ENCODE peak calls at places on chromosomes 3 and 15, in seven cellular contexts. F is mammary epithelial cell; U is naive thymus-derived CD4-positive, alpha-beta T cell; Z is astrocyte of the spinal cord; S is ovary; B is CD8-positive, alpha-beta T cell; D is fibroblast of mammary gland. I is an unnamed sample.

GRCh38 chr15:69578792-69579587 is 126.4 kb downstream of the RPLP1 start:
- DNase-seq in F (peak; percentile 21), U (no peak), Z (no peak), S (no peak), B (no peak), D (no peak), I (no peak)

GRCh38 chr15:29083858-29084257 is 185.8 kb downstream of the NSMCE3 start:
- DNase-seq in F (no peak), U (no peak), Z (no peak), S (no peak), B (no peak), D (no peak), I (no peak)

GRCh38 chr3:190424478-190425439 is 24.9 kb downstream of the TMEM207 start:
- DNase-seq in F (peak; percentile 73), U (peak; percentile 2), Z (peak; percentile 70), S (peak; percentile 62), B (peak; percentile 17), D (peak; percentile 82), I (peak; percentile 18)

GRCh38 chr15:22810033-22810734 is 23.7 kb downstream of the NIPA1 start:
- DNase-seq in F (no peak), U (no peak), Z (no peak), S (no peak), B (no peak), D (no peak), I (no peak)

GRCh38 chr3:178352300-178353021 is 183.8 kb upstream of the KCNMB2 start:
- DNase-seq in F (peak; percentile 25), U (no peak), Z (peak; percentile 84), S (no peak), B (no peak), D (peak; percentile 86), I (peak; percentile 67)

GRCh38 chr3:178043084-178043483 is 493.2 kb upstream of the KCNMB2 start:
- DNase-seq in F (no peak), U (no peak), Z (no peak), S (no peak), B (no peak), D (peak; percentile 11), I (no peak)

GRCh38 chr15:29671308-29671981 is 150.8 kb downstream of the TJP1 start:
- DNase-seq in F (no peak), U (no peak), Z (peak; percentile 91), S (no peak), B (no peak), D (peak; percentile 89), I (peak; percentile 69)

GRCh38 chr3:72848703-72849081 is 447 bp upstream of the SHQ1 start:
- DNase-seq in F (no peak), U (no peak), Z (no peak), S (no peak), B (no peak), D (peak; percentile 43), I (no peak)

GRCh38 chr3:31230834-31231233 is 301.9 kb upstream of the STT3B start:
- DNase-seq in F (no peak), U (no peak), Z (peak; percentile 68), S (no peak), B (no peak), D (no peak), I (no peak)

GRCh38 chr15:41944313-41944940 is 27.9 kb downstream of the EHD4 start:
- DNase-seq in F (peak; percentile 77), U (no peak), Z (peak; percentile 94), S (peak; percentile 59), B (no peak), D (peak; percentile 90), I (peak; percentile 78)

GRCh38 chr3:146503459-146504202 is 34.3 kb upstream of the PLSCR2 start:
- DNase-seq in F (peak; percentile 92), U (no peak), Z (peak; percentile 97), S (no peak), B (no peak), D (peak; percentile 97), I (peak; percentile 95)

GRCh38 chr3:108879915-108880314 is 57.3 kb downstream of the TRAT1 start:
- DNase-seq in F (no peak), U (no peak), Z (no peak), S (no peak), B (no peak), D (no peak), I (no peak)

GRCh38 chr15:48975713-48976419 is 12.1 kb upstream of the SHC4 start:
- DNase-seq in F (peak; percentile 72), U (peak; percentile 48), Z (peak; percentile 77), S (peak; percentile 80), B (peak; percentile 68), D (peak; percentile 72), I (peak; percentile 31)

GRCh38 chr15:83848315-83849050 is 194.6 kb downstream of the ADAMTSL3 start:
- DNase-seq in F (peak; percentile 93), U (no peak), Z (peak; percentile 67), S (no peak), B (no peak), D (peak; percentile 97), I (peak; percentile 82)

GRCh38 chr3:159824341-159824740 is 164.3 kb upstream of the IL12A start:
- DNase-seq in F (peak; percentile 88), U (no peak), Z (peak; percentile 86), S (no peak), B (no peak), D (peak; percentile 91), I (peak; percentile 76)

GRCh38 chr3:39106281-39107055 is 959 bp downstream of the GORASP1 start:
- DNase-seq in F (peak; percentile 21), U (no peak), Z (peak; percentile 29), S (no peak), B (no peak), D (peak; percentile 45), I (no peak)

GRCh38 chr3:15795563-15796308 is 2.0 kb downstream of the ANKRD28 start:
- DNase-seq in F (peak; percentile 47), U (peak; percentile 5), Z (peak; percentile 86), S (no peak), B (no peak), D (peak; percentile 59), I (no peak)

GRCh38 chr3:139738697-139739096 is 60.9 kb upstream of the NMNAT3 start:
- DNase-seq in F (no peak), U (no peak), Z (no peak), S (no peak), B (no peak), D (no peak), I (no peak)

GRCh38 chr3:3634326-3634725 is 164.9 kb upstream of the LRRN1 start:
- DNase-seq in F (no peak), U (no peak), Z (no peak), S (no peak), B (no peak), D (no peak), I (no peak)

GRCh38 chr3:194570898-194571297 is 62.3 kb downstream of the TMEM44 start:
- DNase-seq in F (no peak), U (no peak), Z (no peak), S (no peak), B (no peak), D (no peak), I (no peak)

GRCh38 chr15:62059818-62060115 is 480 bp downstream of the VPS13C start:
- DNase-seq in F (peak; percentile 64), U (peak; percentile 49), Z (peak; percentile 53), S (peak; percentile 58), B (peak; percentile 53), D (peak; percentile 58), I (no peak)

GRCh38 chr3:100032262-100032661 is 82.0 kb downstream of the FILIP1L start:
- DNase-seq in F (peak; percentile 83), U (no peak), Z (peak; percentile 86), S (no peak), B (no peak), D (peak; percentile 72), I (peak; percentile 59)

GRCh38 chr3:189664311-189664710 is 33.1 kb downstream of the TP63 start:
- DNase-seq in F (peak; percentile 79), U (no peak), Z (peak; percentile 94), S (no peak), B (no peak), D (peak; percentile 96), I (peak; percentile 88)

GRCh38 chr3:98034036-98034435 is 1.1 kb downstream of the GABRR3 start:
- DNase-seq in F (no peak), U (no peak), Z (no peak), S (no peak), B (no peak), D (no peak), I (no peak)

GRCh38 chr3:44772099-44772442 is 10.5 kb downstream of the KIF15 start:
- DNase-seq in F (no peak), U (no peak), Z (no peak), S (no peak), B (no peak), D (no peak), I (no peak)

GRCh38 chr3:44771424-44772098 is 10.0 kb downstream of the KIF15 start:
- DNase-seq in F (no peak), U (no peak), Z (no peak), S (no peak), B (no peak), D (no peak), I (no peak)
- H3K4me3 ChIP-seq in F (no peak overlapping the region), U (no peak overlapping the region), Z (no peak overlapping the region), S (no peak overlapping the region), B (no peak overlapping the region), D (no peak overlapping the region), I (no peak overlapping the region)

DNA sequence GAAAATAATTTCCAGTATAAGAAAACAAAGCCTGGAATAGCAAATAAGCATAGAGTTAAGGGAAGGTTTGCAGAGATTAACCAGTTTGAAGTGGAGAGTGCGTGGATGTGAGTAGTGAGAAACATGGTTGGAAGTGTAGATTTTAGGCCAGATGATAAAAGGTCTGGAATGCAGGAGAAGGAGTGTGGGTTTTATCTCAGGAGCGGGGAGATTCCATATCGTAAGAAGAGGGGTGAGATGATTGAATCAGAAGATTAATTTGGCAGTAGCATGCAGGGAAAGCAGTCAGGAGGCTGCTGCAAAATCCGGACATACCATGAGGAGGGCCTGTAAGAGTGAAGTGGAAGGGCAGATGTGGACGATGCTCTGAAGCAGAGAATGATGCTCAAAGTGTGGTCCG is 13.7 kb downstream of the PPARG start:
- DNase-seq in F (no peak), U (no peak), Z (no peak), S (no peak), B (no peak), D (no peak), I (no peak)
- H3K4me3 ChIP-seq in F (no peak overlapping the region), U (no peak overlapping the region), Z (no peak overlapping the region), S (no peak overlapping the region), B (no peak overlapping the region), D (no peak overlapping the region), I (no peak overlapping the region)

DNA sequence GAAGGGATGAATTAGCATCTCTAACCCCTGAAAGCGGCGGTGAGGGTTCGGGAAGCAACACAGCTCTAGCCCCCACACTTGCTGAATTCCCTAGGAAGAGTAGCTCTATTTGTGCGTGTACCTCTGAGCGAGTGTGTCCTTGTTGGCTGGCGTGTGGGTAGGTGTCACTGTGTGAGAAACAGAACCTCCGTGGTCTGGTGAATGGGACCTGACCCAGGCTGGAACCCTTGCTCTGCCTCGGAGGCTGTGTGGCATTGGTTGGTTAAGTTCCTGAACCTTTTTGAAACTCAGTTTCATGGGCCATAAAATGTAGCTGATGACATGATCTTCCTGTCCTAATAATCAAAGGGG is 414 bp upstream of the TMEM115 start:
- DNase-seq in F (no peak), U (no peak), Z (no peak), S (no peak), B (no peak), D (no peak), I (no peak)
- H3K4me3 ChIP-seq in F (peak overlapping the region; percentile 33), U (peak overlapping the region; percentile 88), Z (peak overlapping the region; percentile 88), S (no peak overlapping the region), B (peak overlapping the region; percentile 58), D (peak overlapping the region; percentile 31), I (peak overlapping the region; percentile 91)

DNA sequence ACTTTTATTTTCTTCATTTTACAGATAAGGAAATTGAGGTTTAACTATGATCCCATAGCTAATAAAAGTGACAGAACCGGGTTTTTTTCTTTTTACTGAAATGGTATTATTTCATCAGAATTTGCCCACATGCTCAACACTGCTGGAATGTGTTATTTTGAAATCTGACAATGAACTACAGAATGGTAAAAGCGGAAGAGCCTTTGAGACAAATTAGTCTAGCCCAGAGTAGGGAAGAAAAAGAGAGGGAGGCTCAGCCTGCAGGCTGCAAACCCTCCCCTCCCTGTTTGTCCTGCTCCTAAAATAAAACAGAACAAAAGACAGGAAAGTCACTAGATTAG is 100.3 kb upstream of the LIPC start:
- DNase-seq in F (no peak), U (no peak), Z (no peak), S (no peak), B (no peak), D (no peak), I (no peak)
- H3K4me3 ChIP-seq in F (no peak overlapping the region), U (no peak overlapping the region), Z (no peak overlapping the region), S (no peak overlapping the region), B (no peak overlapping the region), D (no peak overlapping the region), I (no peak overlapping the region)